ENCODE peak calls at places on chromosomes 16 and 17, in five cellular contexts. O, T, C, E and W are unnamed samples.

GRCh38 chr17:39828443-39828842 is 35.7 kb downstream of the IKZF3 start:
- DNase-seq in O (no peak), T (no peak), C (no peak), E (no peak), W (no peak)

GRCh38 chr17:37273419-37274051 is 102.2 kb upstream of the C17orf78 start:
- DNase-seq in O (no peak), T (no peak), C (no peak), E (no peak), W (no peak)

GRCh38 chr17:75588546-75589016 is 981 bp downstream of the MYO15B start:
- DNase-seq in O (no peak), T (no peak), C (peak), E (no peak), W (peak)

GRCh38 chr16:68492151-68492500 is 43.8 kb upstream of the SMPD3 start:
- DNase-seq in O (no peak), T (no peak), C (no peak), E (no peak), W (no peak)

GRCh38 chr17:32876414-32877163 is at the start of gene MYO1D:
- DNase-seq in O (peak), T (no peak), C (peak), E (peak), W (peak)

GRCh38 chr16:372584-372983 is 2.2 kb upstream of the MRPL28 start:
- DNase-seq in O (no peak), T (no peak), C (no peak), E (no peak), W (no peak)

GRCh38 chr17:8053600-8053999 is 14.7 kb downstream of the ALOX15B start:
- DNase-seq in O (no peak), T (no peak), C (no peak), E (no peak), W (no peak)

GRCh38 chr17:61729690-61730268 is 133.5 kb downstream of the BRIP1 start:
- DNase-seq in O (no peak), T (no peak), C (no peak), E (no peak), W (no peak)